ENCODE peak calls at places on chromosomes 16 and 17, in four cellular contexts. Z is activated T-helper 1 cell treated with anti-CD3 and anti-CD28 coated beads, Interleukin-2, amount 50 U/mL, for 16 hours; S is nephron progenitor cell; D is fibroblast of mammary gland. N is an unnamed sample.
A peak's percentile ranks its signal among the peaks of the same experiment; 100 is the strongest.

GRCh38 chr17:19331134-19331533 is 31.4 kb downstream of the B9D1 start:
- DNase-seq in S (no peak), D (peak; percentile 85), Z (no peak), N (no peak)

GRCh38 chr16:29809850-29810698 is 1.9 kb upstream of the PRRT2 start:
- DNase-seq in Z (no peak), D (peak; percentile 39), S (peak; percentile 50), N (no peak)

GRCh38 chr17:81348097-81349055 is 46.9 kb upstream of the BAHCC1 start:
- DNase-seq in D (no peak), Z (no peak), S (no peak), N (no peak)

GRCh38 chr16:3655791-3656490 is 1.4 kb downstream of the DNASE1 start:
- DNase-seq in S (no peak), D (no peak), Z (no peak), N (no peak)

GRCh38 chr16:31874354-31875111 is 926 bp downstream of the ZNF267 start:
- DNase-seq in Z (no peak), D (peak; percentile 69), S (no peak), N (no peak)

GRCh38 chr16:14378684-14379467 is 251.2 kb downstream of the PARN start:
- DNase-seq in S (no peak), Z (no peak), D (peak; percentile 92), N (no peak)

GRCh38 chr16:11100239-11100750 is 155.7 kb downstream of the SOCS1 start:
- DNase-seq in Z (no peak), D (peak; percentile 94), S (peak; percentile 30), N (no peak)

GRCh38 chr17:4476512-4477070 is 22.1 kb upstream of the SPNS2 start:
- DNase-seq in D (no peak), Z (no peak), S (no peak), N (no peak)

GRCh38 chr17:2042355-2042929 is 620 bp downstream of the OVCA2 start:
- DNase-seq in D (peak; percentile 41), Z (no peak), S (peak; percentile 41), N (no peak)

GRCh38 chr17:76266244-76266938 is 1.2 kb downstream of the UBALD2 start:
- DNase-seq in Z (no peak), D (peak; percentile 37), S (no peak), N (no peak)

GRCh38 chr17:73902416-73903181 is 258.4 kb upstream of the SDK2 start:
- DNase-seq in D (no peak), Z (no peak), S (peak; percentile 19), N (no peak)

GRCh38 chr16:56212144-56212543 is 20.9 kb downstream of the GNAO1 start:
- DNase-seq in Z (no peak), D (no peak), S (no peak), N (no peak)

GRCh38 chr16:525520-526180 is 1.9 kb upstream of the CAPN15 start:
- DNase-seq in Z (peak; percentile 63), D (peak; percentile 91), S (no peak), N (no peak)

GRCh38 chr16:16027728-16028310 is 78.4 kb downstream of the ABCC1 start:
- DNase-seq in D (no peak), Z (no peak), S (no peak), N (no peak)

GRCh38 chr17:45003877-45004276 is 35.8 kb upstream of the C1QL1 start:
- DNase-seq in Z (no peak), S (no peak), D (no peak), N (no peak)

GRCh38 chr16:87658564-87659225 is 56.4 kb downstream of the JPH3 start:
- DNase-seq in S (no peak), Z (no peak), D (no peak), N (no peak)

GRCh38 chr16:77868478-77868877 is 80.1 kb downstream of the VAT1L start:
- DNase-seq in D (no peak), Z (no peak), S (no peak), N (no peak)

GRCh38 chr17:4109424-4109823 is 33.4 kb downstream of the ZZEF1 start:
- DNase-seq in Z (no peak), S (no peak), D (no peak), N (no peak)

GRCh38 chr16:86663691-86664517 is 85.6 kb downstream of the FOXL1 start:
- DNase-seq in Z (no peak), S (no peak), D (peak; percentile 97), N (no peak)

GRCh38 chr17:35726609-35727460 is 4.6 kb upstream of the RASL10B start:
- DNase-seq in D (peak; percentile 80), S (peak; percentile 64), Z (no peak), N (peak; percentile 75)

GRCh38 chr16:66228791-66229190 is 137.7 kb upstream of the CDH5 start:
- DNase-seq in D (peak; percentile 55), S (no peak), Z (no peak), N (no peak)

GRCh38 chr16:50313596-50314483 is 47.5 kb downstream of the ADCY7 start:
- DNase-seq in D (peak; percentile 76), S (no peak), Z (peak; percentile 10), N (no peak)

GRCh38 chr16:86975445-86975844 is 341.7 kb downstream of the C16orf95 start:
- DNase-seq in D (peak; percentile 95), S (peak; percentile 45), Z (no peak), N (no peak)

GRCh38 chr16:25747160-25747758 is 55.5 kb downstream of the HS3ST4 start:
- DNase-seq in D (no peak), Z (no peak), S (peak; percentile 89), N (peak; percentile 69)

GRCh38 chr16:19639986-19640421 is 78.0 kb downstream of the KNOP1 start:
- DNase-seq in S (no peak), D (no peak), Z (no peak), N (no peak)

GRCh38 chr16:3980311-3981111 is 100.0 kb upstream of the CREBBP start:
- DNase-seq in D (peak; percentile 50), S (no peak), Z (no peak), N (no peak)

GRCh38 chr16:50476486-50477260 is 71.5 kb upstream of the NKD1 start:
- DNase-seq in Z (no peak), S (no peak), D (no peak), N (no peak)

GRCh38 chr17:43212641-43213490 is 1.2 kb downstream of the TMEM106A start:
- DNase-seq in D (no peak), S (no peak), Z (no peak), N (no peak)

GRCh38 chr16:62954144-62955032 is 918.1 kb upstream of the CDH8 start:
- DNase-seq in S (no peak), D (no peak), Z (no peak), N (no peak)

GRCh38 chr16:89272631-89273030 is 55.1 kb downstream of the ZNF778 start:
- DNase-seq in D (no peak), S (no peak), Z (no peak), N (no peak)

GRCh38 chr16:1167276-1168107 is 14.6 kb downstream of the CACNA1H start:
- DNase-seq in S (peak; percentile 63), D (no peak), Z (no peak), N (no peak)

GRCh38 chr16:48317614-48318013 is 67.6 kb downstream of the SIAH1 start:
- DNase-seq in D (peak; percentile 75), S (no peak), Z (no peak), N (no peak)

GRCh38 chr16:16183562-16183961 is 39.7 kb downstream of the ABCC6 start:
- DNase-seq in S (no peak), Z (no peak), D (no peak), N (no peak)